ENCODE peak calls at places on chromosomes 6 and 20, in four cellular contexts. E, J, Y and T are unnamed samples.

GRCh38 chr20:48456361-48457184 is 371.2 kb downstream of the PREX1 start:
- DNase-seq in E (no peak), J (no peak), Y (no peak), T (no peak)

GRCh38 chr6:51339728-51340127 is 521.1 kb downstream of the TFAP2B start:
- DNase-seq in E (no peak), J (no peak), Y (no peak), T (no peak)

GRCh38 chr6:33692078-33692759 is 19.3 kb downstream of the UQCC2 start:
- DNase-seq in E (no peak), J (no peak), Y (no peak), T (no peak)

GRCh38 chr6:129317931-129318820 is 391.8 kb downstream of the ARHGAP18 start:
- DNase-seq in E (no peak), J (no peak), Y (peak; percentile 75), T (peak; percentile 61)

GRCh38 chr6:138821519-138821918 is 25.6 kb downstream of the ECT2L start:
- DNase-seq in E (no peak), J (no peak), Y (no peak), T (no peak)

GRCh38 chr20:51500311-51500710 is 42.2 kb downstream of the NFATC2 start:
- DNase-seq in E (no peak), J (no peak), Y (peak; percentile 26), T (no peak)

GRCh38 chr6:137323860-137324259 is 104.7 kb upstream of the IFNGR1 start:
- DNase-seq in E (no peak), J (no peak), Y (peak; percentile 16), T (no peak)

GRCh38 chr6:163940705-163941470 is 526.4 kb downstream of the QKI start:
- DNase-seq in E (no peak), J (no peak), Y (peak; percentile 42), T (no peak)

GRCh38 chr6:170259301-170259700 is 31.6 kb downstream of the DLL1 start:
- DNase-seq in E (no peak), J (no peak), Y (no peak), T (no peak)

GRCh38 chr6:147127587-147127986 is 76.6 kb upstream of the STXBP5 start:
- DNase-seq in E (no peak), J (no peak), Y (no peak), T (no peak)

GRCh38 chr6:112939543-112939942 is 592.4 kb downstream of the RFPL4B start:
- DNase-seq in E (no peak), J (no peak), Y (peak; percentile 55), T (no peak)

GRCh38 chr6:56849876-56850275 is 105.0 kb upstream of the BEND6 start:
- DNase-seq in E (no peak), J (no peak), Y (no peak), T (peak; percentile 62)

GRCh38 chr6:76418657-76419217 is 346.3 kb upstream of the IMPG1 start:
- DNase-seq in E (no peak), J (no peak), Y (no peak), T (no peak)

GRCh38 chr6:16047435-16047834 is 81.5 kb upstream of the MYLIP start:
- DNase-seq in E (no peak), J (no peak), Y (no peak), T (no peak)
- H3K4me1 ChIP-seq in E (no peaks in the 10 kb centered on the region), J (no peaks in the 10 kb centered on the region), Y (no peaks in the 10 kb centered on the region), T (no peaks in the 10 kb centered on the region)

GRCh38 chr6:109456283-109456583 is 661 bp upstream of the MICAL1 start:
- DNase-seq in E (no peak), J (no peak), Y (no peak), T (no peak)
- H3K27ac ChIP-seq in E (peak overlapping the region; percentile 83), J (peak overlapping the region; percentile 86), Y (peak overlapping the region; percentile 59), T (peak overlapping the region; percentile 10)

DNA sequence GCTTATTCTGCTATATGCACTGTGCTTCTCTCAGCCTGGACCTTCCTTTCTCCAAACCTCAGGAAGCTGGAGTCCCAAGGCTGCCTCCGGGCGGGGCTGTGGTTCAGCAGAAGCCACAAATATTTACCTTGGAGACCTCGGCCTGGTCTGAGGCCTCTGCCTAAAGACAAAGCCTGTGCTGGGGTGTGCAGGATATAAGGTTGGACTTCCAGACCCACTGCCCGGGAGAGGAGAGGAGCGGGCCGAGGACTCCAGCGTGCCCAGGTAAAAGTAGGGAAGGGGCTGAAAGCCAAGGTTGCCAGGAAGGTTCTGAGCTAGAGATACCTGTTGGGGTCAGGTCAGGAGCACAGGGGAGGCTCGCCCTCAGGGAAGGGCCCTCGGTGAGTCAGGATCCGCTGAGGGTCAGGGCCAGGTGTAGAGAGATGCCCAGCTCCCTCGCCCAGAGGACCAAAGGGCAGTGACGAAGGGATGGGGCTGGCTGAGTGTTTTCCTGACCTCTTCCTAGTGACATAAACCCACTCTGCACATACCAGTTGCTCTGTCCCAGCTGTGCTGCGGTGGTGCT is at the start of gene BPIFB1:
- DNase-seq in E (no peak), J (no peak), Y (no peak), T (no peak)
- H3K4me1 ChIP-seq in E (no peaks in the 10 kb centered on the region), J (no peaks in the 10 kb centered on the region), Y (no peaks in the 10 kb centered on the region), T (no peaks in the 10 kb centered on the region)

DNA sequence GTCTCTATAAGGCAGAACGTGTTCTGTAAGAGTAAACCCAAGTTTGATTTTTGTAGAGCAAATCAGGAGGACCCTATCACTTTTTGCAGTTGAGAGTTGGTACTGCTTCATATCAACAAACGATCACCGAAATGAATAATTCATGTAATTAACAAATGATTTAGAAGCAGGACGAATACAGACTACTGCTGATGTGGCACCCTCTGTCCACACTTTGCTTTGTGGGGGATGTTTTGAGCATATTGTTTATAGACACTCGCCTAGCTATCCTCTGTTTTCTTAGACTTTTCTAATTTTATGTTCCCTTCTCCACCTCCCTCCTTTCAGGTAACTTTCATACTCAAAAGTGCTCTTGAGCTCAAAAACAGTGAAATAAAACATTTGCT is 1.6 kb downstream of the CD2AP start:
- DNase-seq in E (no peak), J (no peak), Y (peak; percentile 14), T (peak; percentile 23)
- H3K27ac ChIP-seq in E (peak overlapping the region; percentile 76), J (peak overlapping the region; percentile 97), Y (peak overlapping the region; percentile 90), T (peak overlapping the region; percentile 70)

DNA sequence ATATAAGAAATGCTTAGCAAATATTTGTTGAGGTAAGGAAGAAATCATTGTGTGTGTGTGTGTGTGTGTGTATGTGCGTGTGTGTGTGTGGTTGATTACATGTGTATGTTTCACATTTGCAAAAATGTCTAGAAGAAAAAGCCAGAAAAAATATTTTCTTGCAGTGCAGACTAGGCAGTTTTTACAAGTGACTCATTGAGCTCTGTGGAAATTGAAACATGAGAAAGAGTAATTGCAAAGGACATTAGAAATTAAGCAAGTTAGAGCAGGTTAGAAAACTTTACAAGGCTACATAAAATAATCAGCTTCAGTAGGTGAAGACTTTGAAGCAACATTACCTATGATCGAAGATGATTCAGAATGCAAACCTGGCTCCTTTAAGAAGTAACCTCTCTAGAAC is 669.0 kb upstream of the EYS start:
- DNase-seq in E (no peak), J (no peak), Y (no peak), T (no peak)
- H3K4me1 ChIP-seq in E (no peaks in the 10 kb centered on the region), J (no peaks in the 10 kb centered on the region), Y (no peaks in the 10 kb centered on the region), T (no peaks in the 10 kb centered on the region)